ENCODE peak calls at places on chromosome 3, in six cellular contexts. S, W, E, O, H and B are unnamed samples.

GRCh38 chr3:115330406-115330805 is 183.3 kb upstream of the ZBTB20 start:
- DNase-seq in S (peak; percentile 5), W (no peak), E (no peak), O (peak; percentile 78), H (no peak), B (no peak)

GRCh38 chr3:69452295-69452694 is 66.4 kb upstream of the FRMD4B start:
- DNase-seq in S (no peak), W (no peak), E (no peak), O (no peak), H (no peak), B (no peak)

GRCh38 chr3:139870000-139870675 is 64.8 kb upstream of the CLSTN2 start:
- DNase-seq in S (no peak), W (no peak), E (no peak), O (no peak), H (no peak), B (no peak)

GRCh38 chr3:113167929-113168771 is 43.2 kb upstream of the BOC start:
- DNase-seq in S (no peak), W (no peak), E (no peak), O (no peak), H (no peak), B (no peak)

GRCh38 chr3:71684752-71685151 is 40.5 kb downstream of the EIF4E3 start:
- DNase-seq in S (no peak), W (peak; percentile 74), E (no peak), O (peak; percentile 38), H (no peak), B (no peak)

GRCh38 chr3:32886911-32887310 is 64.5 kb upstream of the CCR4 start:
- DNase-seq in S (no peak), W (no peak), E (no peak), O (no peak), H (no peak), B (no peak)

GRCh38 chr3:14322667-14323295 is 79.6 kb upstream of the SLC6A6 start:
- DNase-seq in S (no peak), W (no peak), E (peak; percentile 51), O (no peak), H (no peak), B (no peak)

GRCh38 chr3:53196575-53197407 is 35.8 kb downstream of the PRKCD start:
- DNase-seq in S (peak; percentile 85), W (peak; percentile 83), E (peak; percentile 72), O (peak; percentile 23), H (peak; percentile 79), B (no peak)

GRCh38 chr3:142723665-142723967 is 218 bp upstream of the TRPC1 start:
- DNase-seq in S (no peak), W (no peak), E (no peak), O (no peak), H (peak; percentile 35), B (no peak)

GRCh38 chr3:33490641-33491241 is 50.5 kb upstream of the UBP1 start:
- DNase-seq in S (no peak), W (no peak), E (no peak), O (peak; percentile 3), H (no peak), B (no peak)

GRCh38 chr3:138567403-138567802 is 26.7 kb downstream of the CEP70 start:
- DNase-seq in S (peak; percentile 5), W (no peak), E (peak; percentile 35), O (no peak), H (no peak), B (no peak)

GRCh38 chr3:24965706-24966105 is 462.4 kb upstream of the RARB start:
- DNase-seq in S (no peak), W (no peak), E (no peak), O (no peak), H (no peak), B (no peak)

GRCh38 chr3:141644931-141645330 is 93.2 kb upstream of the RNF7 start:
- DNase-seq in S (peak; percentile 70), W (peak; percentile 63), E (peak; percentile 67), O (peak; percentile 43), H (no peak), B (peak; percentile 72)

GRCh38 chr3:105722943-105723556 is 145.8 kb downstream of the CBLB start:
- DNase-seq in S (no peak), W (peak; percentile 65), E (no peak), O (no peak), H (peak; percentile 36), B (no peak)

GRCh38 chr3:55458398-55458797 is 28.7 kb downstream of the WNT5A start:
- DNase-seq in S (no peak), W (peak; percentile 1), E (no peak), O (no peak), H (no peak), B (no peak)

GRCh38 chr3:55455915-55456314 is 31.2 kb downstream of the WNT5A start:
- DNase-seq in S (no peak), W (no peak), E (no peak), O (no peak), H (no peak), B (no peak)

GRCh38 chr3:55452886-55453285 is 34.2 kb downstream of the WNT5A start:
- DNase-seq in S (no peak), W (no peak), E (no peak), O (no peak), H (no peak), B (no peak)

GRCh38 chr3:55454611-55455010 is 32.5 kb downstream of the WNT5A start:
- DNase-seq in S (no peak), W (no peak), E (no peak), O (no peak), H (no peak), B (no peak)

GRCh38 chr3:55453871-55454496 is 33.1 kb downstream of the WNT5A start:
- DNase-seq in S (no peak), W (no peak), E (no peak), O (no peak), H (peak; percentile 1), B (no peak)
- TF ChIP-seq MYC in S (no peak), W (no peak), E (no peak), O (no peak), H (no peak), B (no peak)

DNA sequence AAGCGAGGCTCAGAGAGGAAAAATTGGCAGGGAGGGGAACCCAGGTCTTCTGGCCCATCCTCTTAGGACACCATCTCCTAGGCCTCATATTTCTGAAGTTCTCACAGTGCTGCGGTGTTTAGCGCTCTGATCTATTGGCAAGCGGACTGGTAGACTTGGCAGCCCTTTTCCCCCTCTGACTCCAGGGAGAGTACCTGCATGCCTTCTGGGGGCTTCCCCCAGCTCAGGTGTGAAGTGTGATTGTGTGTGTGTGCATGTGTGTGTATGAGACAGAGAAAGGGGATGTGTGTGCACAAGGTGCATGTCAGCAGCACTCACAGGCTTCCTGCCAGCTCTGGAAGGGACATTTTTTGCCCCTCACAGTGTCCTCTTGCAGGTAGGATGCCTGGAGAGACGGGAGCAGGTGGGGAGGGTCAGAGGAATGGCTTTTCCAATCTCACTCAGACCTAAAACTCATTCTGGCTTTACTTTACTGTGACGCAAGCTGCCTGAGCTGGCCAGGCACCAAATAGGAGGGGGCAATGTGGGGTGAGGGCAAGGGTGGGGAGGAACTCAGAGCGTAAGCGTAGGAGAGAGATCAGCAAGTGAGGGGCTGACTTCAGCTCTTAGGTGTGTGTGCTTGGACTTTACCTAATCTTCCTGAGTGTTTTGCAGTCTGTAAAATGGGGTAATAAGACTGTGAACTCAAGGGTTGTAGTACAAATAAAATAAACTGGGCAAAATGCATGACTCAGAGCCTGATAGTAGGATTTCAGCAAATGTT is 4.0 kb upstream of the IL17RE start:
- DNase-seq in S (no peak), W (peak; percentile 61), E (peak; percentile 56), O (no peak), H (no peak), B (no peak)
- TF ChIP-seq MYC in S (no peak), W (no peak), E (peak; percentile 29), O (no peak), H (no peak), B (no peak)

DNA sequence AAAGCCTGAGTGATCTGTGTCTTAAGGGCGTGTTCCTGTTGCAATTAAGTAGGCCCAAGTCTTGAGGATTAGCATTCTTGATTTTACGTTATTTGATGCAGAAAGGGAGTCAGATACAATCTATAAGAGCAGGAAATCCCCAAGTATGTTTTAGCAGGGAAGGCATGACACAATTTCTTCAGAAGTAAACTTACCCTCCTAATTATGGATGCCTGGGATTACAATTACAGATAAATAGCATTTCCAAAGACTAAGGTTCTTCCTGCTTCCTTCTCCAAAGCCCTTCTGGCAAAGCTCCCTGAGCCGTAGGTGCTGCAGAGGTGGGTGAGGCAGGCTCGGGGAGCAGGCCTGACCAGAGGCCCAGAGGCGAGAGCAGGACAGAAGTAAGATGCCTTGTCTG is 34.9 kb upstream of the ST6GAL1 start:
- DNase-seq in S (no peak), W (no peak), E (no peak), O (no peak), H (no peak), B (no peak)
- TF ChIP-seq MYC in S (no peak), W (no peak), E (no peak), O (no peak), H (no peak), B (no peak)

GRCh38 chr3:177419904-177420601 is 222.8 kb upstream of the TBL1XR1 start:
- DNase-seq in S (peak; percentile 43), W (peak; percentile 24), E (no peak), O (no peak), H (no peak), B (no peak)
- TF ChIP-seq MYC in S (no peak), W (no peak), E (no peak), O (no peak), H (no peak), B (no peak)